ENCODE peak calls at places on chromosomes 12 and 14, in nine cellular contexts. K is upper lobe of right lung; E is heart right ventricle; J is A549; X is effector memory CD4-positive, alpha-beta T cell; H is H9; N is pancreas; W is OCI-LY7; S is CD8-positive, alpha-beta memory T cell. Q is an unnamed sample. For H3K4me1, the result is how much of the 10 kb centered on the place peaks cover.

GRCh38 chr14:39050389-39050788 is 52.6 kb downstream of the SEC23A start:
- DNase-seq in K (no peak), E (no peak), J (no peak), X (no peak), H (no peak), N (no peak), W (no peak), S (no peak), Q (no peak)

GRCh38 chr14:103125098-103126070 is 2.1 kb downstream of the TNFAIP2 start:
- DNase-seq in K (no peak), E (no peak), J (no peak), X (no peak), H (no peak), N (peak), W (no peak), S (no peak), Q (no peak)

GRCh38 chr12:998020-998874 is 7.2 kb downstream of the ERC1 start:
- DNase-seq in K (no peak), E (no peak), J (no peak), X (no peak), H (no peak), N (no peak), W (peak), S (no peak), Q (no peak)

GRCh38 chr12:106907411-106907810 is 48.3 kb upstream of the TMEM263 start:
- DNase-seq in K (no peak), E (no peak), J (no peak), X (no peak), H (no peak), N (no peak), W (peak), S (no peak), Q (no peak)

GRCh38 chr14:104228221-104228620 is 89.8 kb downstream of the KIF26A start:
- DNase-seq in K (peak), E (no peak), J (no peak), X (no peak), H (no peak), N (peak), W (no peak), S (no peak), Q (no peak)

GRCh38 chr12:41368006-41368405 is 179.9 kb downstream of the PDZRN4 start:
- DNase-seq in K (no peak), E (no peak), J (no peak), X (no peak), H (no peak), N (no peak), W (peak), S (no peak), Q (peak)

GRCh38 chr12:92000587-92000986 is 145.1 kb downstream of the BTG1 start:
- DNase-seq in K (no peak), E (no peak), J (no peak), X (no peak), H (no peak), N (no peak), W (no peak), S (no peak), Q (no peak)

GRCh38 chr12:77925536-77926108 is 94.9 kb downstream of the NAV3 start:
- DNase-seq in K (peak), E (peak), J (peak), X (no peak), H (peak), N (peak), W (peak), S (no peak), Q (peak)

GRCh38 chr12:49410833-49411232 is 43.6 kb downstream of the SPATS2 start:
- DNase-seq in K (no peak), E (no peak), J (no peak), X (no peak), H (no peak), N (no peak), W (no peak), S (no peak), Q (no peak)

GRCh38 chr12:54030889-54031860 is 1.7 kb upstream of the HOXC5 start:
- DNase-seq in K (peak), E (no peak), J (no peak), X (no peak), H (no peak), N (no peak), W (no peak), S (no peak), Q (no peak)

GRCh38 chr12:128763395-128763794 is 60.4 kb downstream of the SLC15A4 start:
- DNase-seq in K (no peak), E (no peak), J (no peak), X (no peak), H (no peak), N (no peak), W (no peak), S (peak), Q (no peak)

GRCh38 chr12:88471641-88472040 is 108.6 kb downstream of the KITLG start:
- DNase-seq in K (no peak), E (peak), J (no peak), X (no peak), H (no peak), N (no peak), W (no peak), S (no peak), Q (no peak)

GRCh38 chr12:1915082-1915968 is 3.1 kb downstream of the CACNA2D4 start:
- DNase-seq in K (no peak), E (no peak), J (no peak), X (no peak), H (peak), N (peak), W (peak), S (peak), Q (no peak)

GRCh38 chr14:93037354-93037753 is 78.4 kb downstream of the ITPK1 start:
- DNase-seq in K (no peak), E (no peak), J (no peak), X (no peak), H (no peak), N (peak), W (peak), S (no peak), Q (no peak)

GRCh38 chr14:88470542-88471440 is 84.0 kb downstream of the PTPN21 start:
- DNase-seq in K (no peak), E (no peak), J (no peak), X (no peak), H (no peak), N (no peak), W (no peak), S (no peak), Q (no peak)

GRCh38 chr12:45543887-45544286 is 185.6 kb upstream of the ARID2 start:
- DNase-seq in K (no peak), E (peak), J (peak), X (no peak), H (peak), N (no peak), W (peak), S (peak), Q (peak)

GRCh38 chr14:99745307-99745951 is 47.8 kb upstream of the EML1 start:
- DNase-seq in K (no peak), E (no peak), J (no peak), X (no peak), H (no peak), N (no peak), W (no peak), S (no peak), Q (no peak)

GRCh38 chr12:50188280-50188781 is 21.2 kb upstream of the CERS5 start:
- DNase-seq in K (no peak), E (no peak), J (no peak), X (no peak), H (no peak), N (no peak), W (no peak), S (no peak), Q (no peak)

DNA sequence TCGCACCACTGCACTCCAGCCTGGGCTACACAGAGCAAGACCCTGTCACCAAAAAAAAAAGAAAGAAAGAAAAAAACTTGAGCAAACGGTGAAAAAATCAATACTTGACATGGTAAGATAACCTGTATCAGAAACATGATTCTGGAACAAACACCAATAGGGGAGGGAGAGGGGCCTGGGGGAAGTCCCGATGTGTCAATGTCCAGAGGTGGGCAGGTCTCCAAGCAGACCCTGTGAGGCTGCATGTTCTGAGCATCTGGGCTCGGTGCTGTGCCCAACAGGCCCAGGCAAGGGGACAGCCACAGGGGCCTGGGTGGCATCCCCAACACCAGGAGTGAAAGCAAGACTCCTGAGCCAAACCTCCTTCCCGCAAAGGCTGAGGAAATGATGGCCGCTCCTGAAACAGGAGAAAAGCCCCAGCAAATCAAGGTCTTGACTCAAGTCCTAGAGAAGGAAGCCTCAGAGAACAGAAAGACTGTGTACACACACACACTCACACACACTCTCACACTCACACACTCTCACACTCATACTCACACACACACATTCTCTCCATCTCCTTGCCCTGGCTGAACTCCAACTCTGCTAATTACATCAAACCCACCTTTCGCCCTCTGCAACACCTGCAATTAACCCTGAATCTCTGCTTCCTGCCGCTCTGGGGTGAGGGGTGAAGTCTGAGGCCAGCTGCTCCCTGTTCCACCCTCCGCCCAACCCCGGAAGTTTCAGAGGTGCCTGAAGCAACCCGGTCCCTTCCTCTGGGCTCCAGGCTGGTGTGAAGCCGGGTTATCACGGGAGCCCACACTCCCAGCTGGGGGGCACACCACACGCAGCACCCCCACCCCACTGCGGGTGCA is 20.4 kb downstream of the CCDC88C start:
- DNase-seq in K (no peak), E (no peak), J (no peak), X (peak), H (peak), N (no peak), W (peak), S (peak), Q (no peak)
- H3K4me1 ChIP-seq in K (under half), E (half or more), J (under half), X (half or more), H (under half), N (under half), W (half or more), S (half or more), Q (under half)

GRCh38 chr12:25531502-25532052 is 21.5 kb downstream of the LMNTD1 start:
- DNase-seq in K (no peak), E (no peak), J (no peak), X (no peak), H (no peak), N (no peak), W (no peak), S (no peak), Q (no peak)
- H3K4me1 ChIP-seq in K (under half), E (under half), J (under half), X (under half), H (under half), N (under half), W (under half), S (under half), Q (under half)

DNA sequence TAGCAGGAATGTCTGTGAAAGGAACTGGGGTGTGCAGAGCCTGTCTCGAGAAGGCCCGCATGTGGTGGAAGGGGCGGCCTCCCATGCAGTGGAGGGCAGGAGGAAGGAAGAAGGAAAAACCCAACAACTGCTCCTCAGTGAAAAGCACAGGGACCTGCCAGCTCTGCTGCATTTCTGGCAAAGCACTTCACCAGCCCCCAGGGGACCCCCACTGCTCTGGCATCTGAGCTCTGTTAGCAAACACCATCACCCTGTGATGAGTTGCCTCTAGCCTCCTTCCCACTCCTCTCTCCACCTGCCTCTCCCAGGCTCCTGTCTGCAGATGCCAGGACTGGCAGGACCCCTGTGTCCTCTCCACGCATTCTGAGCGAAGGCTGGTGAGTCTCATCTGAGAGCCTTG is 69.0 kb upstream of the DDX11 start:
- DNase-seq in K (peak), E (no peak), J (no peak), X (no peak), H (no peak), N (peak), W (no peak), S (no peak), Q (no peak)
- H3K4me1 ChIP-seq in K (under half), E (under half), J (under half), X (under half), H (under half), N (under half), W (under half), S (under half), Q (under half)

DNA sequence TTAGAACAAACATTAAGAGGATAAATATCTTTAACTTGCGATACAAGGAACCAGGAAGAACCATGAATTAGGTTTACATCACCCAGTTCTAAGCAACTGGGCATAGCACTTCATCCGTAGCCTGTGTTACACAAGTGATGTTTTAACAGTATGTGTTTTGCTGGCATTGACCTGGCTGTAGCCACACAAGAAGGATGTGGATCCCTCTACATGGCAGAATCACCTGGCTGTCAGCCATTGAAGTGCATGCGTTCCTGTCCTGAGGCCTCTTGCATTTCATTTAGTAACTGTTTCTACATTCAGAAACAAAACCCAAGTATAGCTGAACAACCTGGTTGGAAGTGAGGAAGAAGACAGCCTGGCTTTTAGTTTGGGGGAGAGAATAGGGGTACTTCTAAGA is 72.2 kb downstream of the TGFB3 start:
- DNase-seq in K (no peak), E (no peak), J (no peak), X (no peak), H (no peak), N (no peak), W (no peak), S (no peak), Q (no peak)
- H3K4me1 ChIP-seq in K (under half), E (under half), J (under half), X (under half), H (under half), N (under half), W (under half), S (under half), Q (under half)